ENCODE peak calls at places on chromosome 11, in four cellular contexts. H is RWPE1; M is D341Med; X is CD8-positive, alpha-beta T cell. D is an unnamed sample.

GRCh38 chr11:72523991-72524390 is 89.7 kb upstream of the CLPB start:
- DNase-seq in H (no peak), M (no peak), X (no peak), D (no peak)

GRCh38 chr11:120244476-120244875 is 4.5 kb downstream of the POU2F3 start:
- DNase-seq in H (no peak), M (no peak), X (no peak), D (no peak)

GRCh38 chr11:64385953-64386704 is 27.2 kb downstream of the RPS6KA4 start:
- DNase-seq in H (no peak), M (no peak), X (peak), D (peak)

GRCh38 chr11:93887111-93887510 is 36.7 kb upstream of the VSTM5 start:
- DNase-seq in H (no peak), M (no peak), X (no peak), D (no peak)

GRCh38 chr11:9078113-9079041 is 13.0 kb downstream of the SCUBE2 start:
- DNase-seq in H (no peak), M (no peak), X (no peak), D (no peak)

GRCh38 chr11:75639752-75640151 is 29.1 kb downstream of the MAP6 start:
- DNase-seq in H (no peak), M (peak), X (no peak), D (no peak)

GRCh38 chr11:68021167-68021787 is 9.2 kb upstream of the NDUFS8 start:
- DNase-seq in H (no peak), M (no peak), X (no peak), D (peak)

GRCh38 chr11:2368178-2368850 is 8.8 kb upstream of the CD81 start:
- DNase-seq in H (no peak), M (no peak), X (no peak), D (no peak)

GRCh38 chr11:74681686-74682651 is 49.3 kb downstream of the CHRDL2 start:
- DNase-seq in H (no peak), M (no peak), X (no peak), D (no peak)

GRCh38 chr11:128886401-128887119 is 4.6 kb upstream of the KCNJ5 start:
- DNase-seq in H (peak), M (peak), X (no peak), D (peak)

GRCh38 chr11:13207665-13208594 is 69.7 kb upstream of the BMAL1 start:
- DNase-seq in H (peak), M (no peak), X (no peak), D (peak)

GRCh38 chr11:79425463-79425862 is 15.4 kb downstream of the TENM4 start:
- DNase-seq in H (no peak), M (no peak), X (no peak), D (no peak)

D was measured in Calu3.